ENCODE peak calls at places on chromosomes 5 and 9, in ten cellular contexts. W is Peyer's patch, B is fibroblast of the aortic adventitia, A is choroid plexus epithelial cell, R is GM12878, S is A549, G is coronary artery, H is AG09309, C is prostate gland, F is spleen. M is an unnamed sample.

GRCh38 chr9:134872482-134873231 is 8.0 kb upstream of the FCN2 start:
- DNase-seq in B (no peak), C (no peak), R (no peak), A (no peak), F (no peak), H (no peak), G (peak; percentile 60), S (no peak), W (no peak), M (no peak)

GRCh38 chr5:126973193-126973592 is 57.2 kb downstream of the MARCHF3 start:
- DNase-seq in W (no peak), C (no peak), F (peak; percentile 69), B (no peak), R (no peak), S (no peak), H (no peak), A (no peak), G (no peak), M (no peak)

GRCh38 chr5:74853256-74853655 is 12.9 kb downstream of the FAM169A start:
- DNase-seq in H (no peak), A (no peak), W (no peak), G (no peak), R (no peak), S (no peak), F (no peak), C (no peak), B (no peak), M (no peak)

GRCh38 chr5:176739461-176740051 is 70.8 kb upstream of the UNC5A start:
- DNase-seq in R (no peak), C (no peak), B (no peak), F (peak; percentile 44), G (peak; percentile 53), A (no peak), W (peak; percentile 23), H (no peak), S (no peak), M (no peak)

GRCh38 chr9:129258124-129258822 is 80.2 kb upstream of the IER5L start:
- DNase-seq in S (peak; percentile 92), G (peak; percentile 92), B (peak; percentile 79), H (no peak), R (no peak), F (peak; percentile 92), A (peak; percentile 94), C (peak; percentile 73), W (peak; percentile 90), M (peak; percentile 86)

GRCh38 chr5:61051267-61051666 is 106.3 kb downstream of the NDUFAF2 start:
- DNase-seq in A (peak; percentile 74), F (no peak), R (no peak), G (no peak), W (no peak), B (peak; percentile 51), S (peak; percentile 17), H (no peak), C (no peak), M (no peak)

GRCh38 chr5:43401827-43402226 is 10.4 kb downstream of the CCL28 start:
- DNase-seq in B (peak; percentile 14), F (no peak), R (no peak), W (peak; percentile 52), A (peak; percentile 62), C (no peak), S (peak; percentile 62), G (no peak), H (no peak), M (no peak)

GRCh38 chr5:31942546-31942945 is 231.6 kb downstream of the GOLPH3 start:
- DNase-seq in W (no peak), F (no peak), R (no peak), C (no peak), S (no peak), G (no peak), H (no peak), A (peak; percentile 54), B (no peak), M (no peak)

GRCh38 chr9:114051281-114051680 is 26.8 kb downstream of the AMBP start:
- DNase-seq in G (no peak), W (no peak), R (no peak), A (no peak), S (no peak), C (no peak), H (no peak), B (no peak), F (peak; percentile 42), M (no peak)

GRCh38 chr5:143316844-143317631 is 86.4 kb downstream of the NR3C1 start:
- DNase-seq in G (no peak), W (no peak), R (no peak), A (peak; percentile 45), C (no peak), B (peak; percentile 63), H (no peak), S (no peak), F (no peak), M (no peak)

GRCh38 chr5:103962023-103962422 is 399.4 kb upstream of the NUDT12 start:
- DNase-seq in F (no peak), W (no peak), A (no peak), B (no peak), H (no peak), R (no peak), G (no peak), S (no peak), C (no peak), M (no peak)

DNA sequence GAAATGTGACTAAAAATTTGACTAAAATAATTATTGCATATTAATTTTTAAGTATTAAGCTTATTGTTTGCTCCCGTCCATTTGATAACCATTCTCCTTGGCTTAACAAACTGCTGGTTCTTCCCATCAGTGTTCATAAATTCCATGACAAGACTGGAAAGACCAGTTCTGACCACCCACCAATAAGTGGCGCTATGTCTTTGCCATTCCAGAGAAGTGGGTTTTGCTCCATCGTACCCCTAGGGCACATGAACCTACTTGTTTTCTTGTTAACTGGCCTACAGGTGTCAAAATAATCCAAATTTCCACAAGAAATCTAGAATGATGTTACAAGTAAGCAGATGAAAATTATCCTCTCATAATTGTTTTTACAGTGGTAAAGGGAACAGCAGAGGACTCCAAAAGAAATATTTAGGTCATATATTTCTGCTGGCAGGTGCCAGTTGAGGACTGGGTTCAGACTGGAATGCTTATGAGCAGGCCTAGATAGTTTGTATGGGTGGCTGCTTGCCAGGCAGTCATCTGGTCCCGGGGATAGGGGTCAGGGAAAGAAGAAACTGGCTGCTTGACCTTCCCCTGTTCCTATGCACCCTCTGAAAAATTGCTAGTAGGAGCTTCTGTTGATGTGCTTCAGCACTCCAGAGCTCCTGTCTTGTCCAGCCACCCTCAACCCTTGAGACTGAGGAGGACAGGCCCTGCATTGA is 283.1 kb upstream of the ADAMTSL1 start:
- DNase-seq in B (no peak), G (no peak), H (no peak), R (no peak), W (no peak), F (no peak), A (no peak), S (no peak), C (no peak), M (no peak)
- TF ChIP-seq CTCF in B (no peak), G (no peak), H (peak; percentile 19), R (no peak), W (no peak), F (no peak), A (peak; percentile 13), S (no peak), C (no peak), M (no peak)

GRCh38 chr5:114434396-114435219 is 72.7 kb downstream of the KCNN2 start:
- DNase-seq in H (no peak), R (no peak), A (no peak), W (no peak), S (no peak), C (no peak), B (no peak), G (no peak), F (no peak), M (no peak)
- H3K4me3 ChIP-seq in H (no peak overlapping the region), R (no peak overlapping the region), A (no peak overlapping the region), W (no peak overlapping the region), S (no peak overlapping the region), C (no peak overlapping the region), B (no peak overlapping the region), G (no peak overlapping the region), F (no peak overlapping the region), M (no peak overlapping the region)

GRCh38 chr5:100899675-100900074 is 3.4 kb downstream of the ST8SIA4 start:
- DNase-seq in G (no peak), C (no peak), W (no peak), S (no peak), B (no peak), H (no peak), R (no peak), A (no peak), F (no peak), M (no peak)

GRCh38 chr5:100900796-100901731 is 2.0 kb downstream of the ST8SIA4 start:
- DNase-seq in F (peak; percentile 97), A (peak; percentile 61), G (peak; percentile 75), C (peak; percentile 36), W (peak; percentile 95), H (no peak), S (peak; percentile 65), B (peak; percentile 41), R (peak; percentile 82), M (peak; percentile 77)

GRCh38 chr5:100898504-100899346 is 4.4 kb downstream of the ST8SIA4 start:
- DNase-seq in S (no peak), W (no peak), F (no peak), R (no peak), C (no peak), H (no peak), G (no peak), A (no peak), B (no peak), M (no peak)

GRCh38 chr5:100901851-100902341 is 1.2 kb downstream of the ST8SIA4 start:
- DNase-seq in S (peak; percentile 32), W (peak; percentile 86), B (no peak), G (no peak), H (no peak), F (peak; percentile 79), A (no peak), C (no peak), R (no peak), M (peak; percentile 54)

DNA sequence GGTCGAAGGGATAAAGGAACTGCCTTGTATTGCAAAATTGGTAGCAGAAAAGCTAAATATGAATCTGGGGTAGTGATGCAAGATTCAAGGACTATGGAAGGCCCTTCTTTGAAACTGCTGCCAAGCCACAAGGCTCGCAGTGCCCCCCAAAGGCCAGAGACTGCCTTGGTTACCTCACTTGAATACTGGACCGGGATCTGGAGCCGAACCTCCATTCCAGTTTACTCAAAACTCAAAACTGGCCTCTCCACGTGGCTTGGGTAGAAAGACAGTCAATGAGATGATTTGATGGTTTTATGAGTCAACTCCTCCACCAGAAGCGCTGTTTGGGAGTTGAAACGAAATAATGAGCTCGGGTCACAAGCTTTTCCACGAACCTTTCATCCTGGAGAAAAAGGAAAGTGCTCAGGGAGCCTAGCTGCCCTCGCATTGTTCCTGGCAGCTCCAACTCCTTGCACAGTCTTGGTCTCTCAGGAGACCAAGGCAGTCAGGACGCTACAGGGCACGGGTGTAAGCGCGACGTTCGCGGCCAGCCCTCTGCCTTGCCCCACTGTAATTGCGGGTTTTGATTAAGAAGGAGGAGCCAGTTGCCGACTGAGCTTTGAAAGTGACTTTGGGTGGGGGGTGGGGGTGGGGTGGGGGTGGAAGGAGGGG is 2.8 kb downstream of the ST8SIA4 start:
- DNase-seq in C (no peak), G (no peak), W (peak; percentile 79), B (peak; percentile 23), H (no peak), A (peak; percentile 62), S (peak; percentile 53), R (no peak), F (peak; percentile 88), M (peak; percentile 33)
- TF ChIP-seq CTCF in C (peak; percentile 7), G (no peak), W (no peak), B (no peak), H (no peak), A (peak; percentile 46), S (peak; percentile 44), R (peak; percentile 58), F (peak; percentile 41), M (no peak)

GRCh38 chr5:77972545-77973252 is 196.6 kb upstream of the TBCA start:
- DNase-seq in G (no peak), B (no peak), H (no peak), C (no peak), F (peak; percentile 80), S (no peak), A (no peak), W (no peak), R (no peak), M (no peak)
- H3K4me3 ChIP-seq in G (peak overlapping the region; percentile 67), B (peak overlapping the region; percentile 51), H (peak overlapping the region; percentile 30), C (no peak overlapping the region), F (peak overlapping the region; percentile 49), S (no peak overlapping the region), A (peak overlapping the region; percentile 7), W (peak overlapping the region; percentile 38), R (peak overlapping the region; percentile 61), M (no peak overlapping the region)